ENCODE peak calls at places on chromosome 20, in seven cellular contexts. R is body of pancreas; X is aorta; U is CD8-positive, alpha-beta memory T cell; Z is lung; S is prostate gland; P is GM23338. F is an unnamed sample. For H3K4me1, the result is how much of the 10 kb centered on the place peaks cover.

GRCh38 chr20:63937596-63937995 is 18.6 kb downstream of the UCKL1 start:
- DNase-seq in Z (no peak), S (no peak), U (no peak), R (no peak), X (no peak), P (no peak), F (no peak)

GRCh38 chr20:38779247-38780097 is 26.0 kb upstream of the PPP1R16B start:
- DNase-seq in P (peak), X (no peak), S (no peak), R (no peak), Z (no peak), U (no peak), F (no peak)

GRCh38 chr20:45060341-45060740 is 40.6 kb downstream of the KCNS1 start:
- DNase-seq in Z (no peak), S (no peak), R (no peak), P (no peak), X (no peak), U (no peak), F (no peak)

GRCh38 chr20:24693466-24694156 is 224.2 kb downstream of the SYNDIG1 start:
- DNase-seq in P (no peak), U (no peak), R (no peak), X (peak), S (no peak), Z (peak), F (no peak)

GRCh38 chr20:60037120-60037499 is 78.9 kb downstream of the CDH26 start:
- DNase-seq in X (peak), S (no peak), P (peak), R (no peak), Z (no peak), U (no peak), F (no peak)

GRCh38 chr20:23608251-23608846 is 2.6 kb upstream of the CST9 start:
- DNase-seq in U (no peak), X (no peak), P (no peak), S (no peak), R (no peak), Z (no peak), F (no peak)

GRCh38 chr20:49123982-49124381 is 64.2 kb downstream of the STAU1 start:
- DNase-seq in U (no peak), S (no peak), X (no peak), P (no peak), R (no peak), Z (no peak), F (no peak)

GRCh38 chr20:38337561-38338140 is 8.6 kb upstream of the LBP start:
- DNase-seq in X (no peak), P (peak), R (no peak), S (no peak), Z (no peak), U (no peak), F (no peak)

GRCh38 chr20:15867017-15867416 is 706.2 kb downstream of the KIF16B start:
- DNase-seq in X (no peak), U (no peak), R (no peak), S (no peak), P (no peak), Z (no peak), F (no peak)

GRCh38 chr20:17931513-17931912 is 37.1 kb downstream of the SNX5 start:
- DNase-seq in P (no peak), Z (no peak), X (no peak), U (no peak), S (no peak), R (no peak), F (no peak)

GRCh38 chr20:22577515-22578220 is 6.7 kb downstream of the FOXA2 start:
- DNase-seq in P (peak), R (peak), X (no peak), Z (peak), S (no peak), U (no peak), F (no peak)

GRCh38 chr20:11204926-11205768 is 531.3 kb upstream of the JAG1 start:
- DNase-seq in R (peak), P (peak), Z (peak), X (no peak), U (no peak), S (peak), F (peak)

GRCh38 chr20:8855315-8855714 is 213.6 kb upstream of the PLCB4 start:
- DNase-seq in X (no peak), P (no peak), R (no peak), S (no peak), Z (no peak), U (no peak), F (no peak)

GRCh38 chr20:19901226-19901625 is 115.9 kb upstream of the NAA20 start:
- DNase-seq in P (no peak), R (no peak), X (no peak), S (no peak), Z (no peak), U (no peak), F (no peak)

GRCh38 chr20:45500022-45500421 is 15.4 kb downstream of the SPINT3 start:
- DNase-seq in X (no peak), Z (no peak), U (no peak), R (no peak), S (no peak), P (no peak), F (no peak)

GRCh38 chr20:49594143-49594928 is 26.4 kb upstream of the PTGIS start:
- DNase-seq in S (no peak), Z (no peak), R (no peak), P (no peak), U (peak), X (no peak), F (peak)

GRCh38 chr20:29689411-29690225 is 1567.8 kb upstream of the DEFB115 start:
- DNase-seq in P (no peak), X (peak), U (peak), R (no peak), S (no peak), Z (no peak), F (peak)

GRCh38 chr20:61117725-61118124 is 134.3 kb upstream of the CDH4 start:
- DNase-seq in R (no peak), S (no peak), P (no peak), U (no peak), X (peak), Z (no peak), F (no peak)

GRCh38 chr20:46212876-46213275 is 94.8 kb downstream of the CD40 start:
- DNase-seq in X (peak), R (no peak), P (no peak), Z (no peak), U (no peak), S (no peak), F (no peak)

GRCh38 chr20:24139846-24140245 is 151.3 kb upstream of the GGTLC1 start:
- DNase-seq in U (no peak), X (no peak), P (no peak), R (no peak), Z (no peak), S (no peak), F (no peak)

GRCh38 chr20:44959082-44959895 is 908 bp downstream of the TOMM34 start:
- DNase-seq in P (peak), Z (no peak), S (no peak), U (peak), R (no peak), X (peak), F (no peak)

GRCh38 chr20:62312662-62312977 is 9.8 kb downstream of the ADRM1 start:
- DNase-seq in X (no peak), P (no peak), Z (no peak), R (no peak), S (no peak), U (no peak), F (no peak)
- H3K4me1 ChIP-seq in X (under half), P (under half), Z (under half), R (under half), S (under half), U (under half), F (under half)

GRCh38 chr20:36835025-36835424 is 40.9 kb upstream of the TLDC2 start:
- DNase-seq in Z (no peak), U (no peak), S (no peak), R (no peak), P (no peak), X (no peak), F (no peak)

GRCh38 chr20:36836591-36837329 is 39.2 kb upstream of the TLDC2 start:
- DNase-seq in U (no peak), Z (no peak), X (no peak), R (peak), S (no peak), P (peak), F (peak)

GRCh38 chr20:36835453-36836198 is 40.3 kb upstream of the TLDC2 start:
- DNase-seq in S (peak), R (peak), Z (peak), P (peak), U (peak), X (peak), F (peak)

GRCh38 chr20:36833275-36834020 is 42.5 kb upstream of the TLDC2 start:
- DNase-seq in X (no peak), U (no peak), Z (no peak), S (no peak), P (no peak), R (no peak), F (peak)

GRCh38 chr20:36839150-36839549 is 36.8 kb upstream of the TLDC2 start:
- DNase-seq in R (no peak), U (no peak), Z (no peak), S (no peak), P (no peak), X (no peak), F (no peak)
- H3K4me1 ChIP-seq in R (under half), U (under half), Z (under half), S (under half), P (under half), X (under half), F (under half)

DNA sequence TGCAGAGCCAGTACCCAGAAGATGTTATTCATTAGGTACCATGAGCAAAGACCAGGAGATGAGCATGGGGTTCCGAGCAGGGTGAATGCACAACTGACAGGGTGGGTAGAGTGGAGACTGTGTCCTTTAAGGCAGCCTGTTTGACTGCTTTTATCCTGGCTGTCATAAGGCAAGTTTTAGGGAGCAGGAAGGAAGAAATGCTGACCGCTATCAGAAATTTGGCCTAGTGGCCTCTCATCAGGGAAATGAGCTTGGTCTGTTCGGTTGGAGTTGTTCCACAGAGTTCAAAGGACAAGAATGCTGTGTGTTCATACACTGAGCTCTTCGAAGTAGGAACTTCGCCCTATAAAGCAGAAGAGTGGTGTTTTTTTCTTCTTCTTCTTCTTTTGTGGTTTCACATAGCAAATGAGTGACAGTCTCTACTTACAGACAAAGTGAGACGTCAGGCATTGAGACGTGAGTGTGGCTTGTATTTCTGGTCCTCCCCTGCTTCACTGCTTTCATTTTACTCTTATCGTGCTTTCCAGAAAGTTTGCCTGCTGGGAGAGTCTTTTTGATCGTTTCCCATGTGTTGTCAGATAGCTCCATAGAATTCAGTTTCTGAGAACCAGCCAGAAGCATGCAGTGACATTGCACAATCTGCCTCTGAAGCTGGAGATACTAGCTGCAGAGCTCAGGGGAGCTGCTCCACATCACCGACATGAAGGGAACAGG is at the start of gene CASS4:
- DNase-seq in P (no peak), U (no peak), S (no peak), R (no peak), X (no peak), Z (no peak), F (peak)
- H3K4me1 ChIP-seq in P (under half), U (half or more), S (under half), R (under half), X (under half), Z (under half), F (under half)

GRCh38 chr20:43191143-43191542 is 1.4 kb upstream of the PTPRT start:
- DNase-seq in U (no peak), X (no peak), P (no peak), S (no peak), Z (no peak), R (no peak), F (no peak)
- H3K4me1 ChIP-seq in U (under half), X (under half), P (under half), S (under half), Z (under half), R (under half), F (under half)

GRCh38 chr20:33474963-33475362 is 14.9 kb upstream of the CBFA2T2 start:
- DNase-seq in S (no peak), R (no peak), X (no peak), U (no peak), P (no peak), Z (no peak), F (no peak)
- H3K4me1 ChIP-seq in S (under half), R (under half), X (under half), U (under half), P (under half), Z (under half), F (under half)

DNA sequence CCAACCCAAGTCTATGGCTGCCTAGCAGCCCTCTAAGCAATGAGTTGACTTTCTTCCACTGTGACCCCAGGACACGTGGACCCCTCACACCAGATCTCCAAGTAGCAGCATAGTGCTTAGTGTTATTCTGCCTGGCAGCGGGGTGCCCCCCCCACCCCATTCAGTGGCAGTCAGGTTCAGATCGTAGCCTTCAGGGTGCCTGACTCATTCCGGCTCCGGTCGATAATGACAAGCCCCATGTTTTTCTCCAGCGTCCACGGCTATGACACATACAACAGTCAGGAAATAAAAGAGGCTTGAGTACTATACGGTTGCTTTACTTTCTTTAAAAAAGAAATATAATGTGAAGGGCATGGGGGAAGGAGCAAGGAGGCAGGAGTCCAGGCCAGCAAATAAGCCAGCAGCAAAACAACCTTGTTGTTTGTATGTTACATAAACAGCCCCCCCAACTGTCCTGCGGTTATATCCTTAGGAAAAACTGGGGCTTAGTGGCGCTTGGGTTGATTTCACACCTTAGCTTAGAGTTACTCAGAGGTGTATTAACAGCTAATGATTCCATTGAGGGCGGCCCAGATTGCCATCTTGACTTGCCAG is 23.1 kb downstream of the GNAS start:
- DNase-seq in U (no peak), P (no peak), Z (no peak), X (no peak), R (no peak), S (no peak), F (no peak)
- H3K4me1 ChIP-seq in U (under half), P (half or more), Z (under half), X (under half), R (under half), S (under half), F (under half)

GRCh38 chr20:41038149-41038877 is 9.7 kb downstream of the TOP1 start:
- DNase-seq in Z (no peak), X (no peak), U (no peak), S (no peak), P (no peak), R (no peak), F (no peak)
- H3K4me1 ChIP-seq in Z (under half), X (under half), U (half or more), S (under half), P (under half), R (under half), F (half or more)

DNA sequence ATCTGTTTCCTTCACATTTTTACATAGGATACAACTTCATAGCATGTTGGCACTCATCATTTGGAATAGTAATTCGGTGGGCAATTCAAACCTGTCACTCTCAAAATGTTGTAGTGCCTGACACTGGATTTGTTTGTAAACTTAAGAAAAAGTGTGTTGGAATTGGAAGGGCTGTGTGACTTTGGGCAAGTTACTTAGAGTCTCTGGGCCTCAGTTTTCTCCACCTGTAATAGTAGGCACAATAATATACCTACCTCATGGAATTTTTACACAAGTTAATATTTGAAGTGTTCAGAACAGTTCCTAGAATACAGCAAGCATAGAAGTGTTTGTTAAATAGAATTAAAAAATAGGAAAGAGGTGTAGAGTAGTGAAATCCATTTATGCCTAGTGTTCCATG is 15.0 kb upstream of the BCAS1 start:
- DNase-seq in U (no peak), Z (no peak), X (no peak), R (no peak), S (no peak), P (no peak), F (no peak)
- H3K4me1 ChIP-seq in U (under half), Z (under half), X (under half), R (under half), S (under half), P (under half), F (under half)

DNA sequence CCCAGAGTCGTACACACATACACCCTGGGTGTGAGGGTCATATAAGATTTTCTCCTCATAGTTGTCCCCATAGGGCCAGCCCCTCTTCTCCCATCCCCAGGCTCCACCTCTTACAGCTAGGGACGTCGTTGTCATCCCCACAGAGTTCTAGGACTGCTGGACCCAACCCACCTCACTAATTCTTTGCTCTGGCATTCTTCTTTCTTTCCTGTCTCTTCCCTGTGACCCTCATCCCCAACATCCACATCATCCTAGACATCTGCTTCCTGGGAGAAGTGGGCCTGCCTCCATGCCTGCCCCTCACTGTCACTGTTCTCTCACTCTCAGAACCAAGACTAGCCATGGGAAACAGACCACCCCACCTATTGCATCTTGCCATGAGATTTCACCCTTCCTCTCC is 1.1 kb downstream of the PSMF1 start:
- DNase-seq in R (no peak), X (no peak), P (no peak), U (no peak), Z (no peak), S (no peak), F (no peak)
- H3K4me1 ChIP-seq in R (under half), X (under half), P (under half), U (half or more), Z (under half), S (under half), F (under half)

F was measured in heart right ventricle.